ENCODE peak calls at places on chromosomes 4 and X, in six cellular contexts. N is activated CD4-positive, alpha-beta T cell treated with anti-CD3 and anti-CD28 coated beads for 4 hours; W is H4; A is GM20000; F is C1 segment of cervical spinal cord; E is Right ventricle myocardium superior. K is an unnamed sample.

GRCh38 chr4:23717528-23718248 is 172.2 kb downstream of the PPARGC1A start:
- DNase-seq in N (no peak), W (peak; percentile 74), A (peak; percentile 12), F (no peak), E (no peak), K (no peak)

GRCh38 chrX:138411048-138411447 is 300.5 kb downstream of the FGF13 start:
- DNase-seq in N (no peak), W (no peak), A (no peak), F (no peak), E (no peak), K (no peak)

GRCh38 chrX:115690554-115691216 is 129.7 kb downstream of the PLS3 start:
- DNase-seq in N (no peak), W (peak; percentile 74), A (peak; percentile 29), F (no peak), E (no peak), K (peak; percentile 23)

GRCh38 chr4:1171306-1172227 is 816 bp downstream of the SPON2 start:
- DNase-seq in N (peak; percentile 48), W (no peak), A (peak; percentile 65), F (no peak), E (peak; percentile 57), K (no peak)

GRCh38 chr4:177339794-177340374 is 30.2 kb downstream of the NEIL3 start:
- DNase-seq in N (no peak), W (peak; percentile 33), A (peak; percentile 29), F (no peak), E (no peak), K (peak; percentile 4)

GRCh38 chrX:43973249-43973672 is at the start of gene NDP:
- DNase-seq in N (no peak), W (no peak), A (no peak), F (peak; percentile 12), E (no peak), K (no peak)

GRCh38 chr4:22500831-22501714 is 14.8 kb downstream of the ADGRA3 start:
- DNase-seq in N (no peak), W (no peak), A (no peak), F (no peak), E (no peak), K (peak; percentile 28)

GRCh38 chrX:97199501-97199900 is 315.8 kb downstream of the RPA4 start:
- DNase-seq in N (no peak), W (no peak), A (no peak), F (no peak), E (no peak), K (no peak)

GRCh38 chrX:154526901-154527675 is 11.1 kb upstream of the FAM3A start:
- DNase-seq in N (peak; percentile 53), W (peak; percentile 79), A (peak; percentile 76), F (peak; percentile 34), E (peak; percentile 86), K (peak; percentile 36)

GRCh38 chr4:53365121-53365485 is 758 bp downstream of the SCFD2 start:
- DNase-seq in N (no peak), W (no peak), A (no peak), F (no peak), E (no peak), K (no peak)

GRCh38 chrX:118066867-118067515 is 49.6 kb downstream of the KLHL13 start:
- DNase-seq in N (no peak), W (no peak), A (no peak), F (no peak), E (no peak), K (no peak)

GRCh38 chrX:7889138-7889537 is 38.1 kb downstream of the PNPLA4 start:
- DNase-seq in N (no peak), W (no peak), A (no peak), F (no peak), E (no peak), K (no peak)

GRCh38 chr4:83542225-83542624 is 6.3 kb downstream of the GPAT3 start:
- DNase-seq in N (no peak), W (no peak), A (no peak), F (no peak), E (no peak), K (no peak)

GRCh38 chrX:10897768-10898167 is 213.4 kb upstream of the HCCS start:
- DNase-seq in N (no peak), W (no peak), A (no peak), F (no peak), E (no peak), K (no peak)

GRCh38 chrX:53685711-53686110 is 808 bp downstream of the HUWE1 start:
- DNase-seq in N (no peak), W (no peak), A (no peak), F (no peak), E (no peak), K (no peak)

GRCh38 chrX:136546369-136546768 is 14.4 kb downstream of the VGLL1 start:
- DNase-seq in N (no peak), W (no peak), A (no peak), F (no peak), E (no peak), K (no peak)

GRCh38 chr4:124433500-124433899 is 279.0 kb downstream of the ANKRD50 start:
- DNase-seq in N (no peak), W (peak; percentile 21), A (no peak), F (no peak), E (no peak), K (no peak)

GRCh38 chr4:98226396-98226795 is 34.8 kb upstream of the RAP1GDS1 start:
- DNase-seq in N (no peak), W (no peak), A (no peak), F (no peak), E (no peak), K (no peak)

GRCh38 chr4:107318078-107318477 is 282.0 kb upstream of the DKK2 start:
- DNase-seq in N (no peak), W (no peak), A (no peak), F (no peak), E (no peak), K (no peak)

GRCh38 chrX:103518571-103518970 is 718 bp downstream of the RAB40A start:
- DNase-seq in N (no peak), W (no peak), A (no peak), F (no peak), E (no peak), K (no peak)

GRCh38 chr4:172819353-172819752 is 349.3 kb upstream of the GALNT7 start:
- DNase-seq in N (no peak), W (no peak), A (no peak), F (no peak), E (no peak), K (no peak)

GRCh38 chr4:26857278-26858034 is 3.2 kb upstream of the STIM2 start:
- DNase-seq in N (peak; percentile 95), W (peak; percentile 72), A (peak; percentile 94), F (peak; percentile 71), E (peak; percentile 95), K (peak; percentile 53)

GRCh38 chrX:46263494-46263893 is 281.7 kb downstream of the ZNF674 start:
- DNase-seq in N (no peak), W (no peak), A (no peak), F (no peak), E (no peak), K (no peak)

GRCh38 chr4:40702800-40703151 is 47.0 kb upstream of the NSUN7 start:
- DNase-seq in N (no peak), W (no peak), A (no peak), F (no peak), E (no peak), K (no peak)

K was measured in GM12878.